ENCODE peak calls at places on chromosome 10, in ten cellular contexts. One of them, this sample, is unnamed.
A peak's percentile ranks its signal among the peaks of the same experiment; 100 is the strongest.

GRCh38 chr10:124736491-124737136 is 7.6 kb downstream of the FAM53B start:
- DNase-seq in NCI-H460: no peak
- DNase-seq in Peyer's patch: peak; percentile 88
- DNase-seq in NCI-H1092: no peak
- DNase-seq in neural progenitor cell: no peak
- DNase-seq in nephron progenitor cell: no peak
- DNase-seq in T1000: no peak
- DNase-seq in A172: peak; percentile 67
- DNase-seq in SW 1271: no peak
- DNase-seq in T-cell: no peak
- DNase-seq in this sample: no peak

GRCh38 chr10:98920807-98921206 is 314.8 kb downstream of the HPSE2 start:
- DNase-seq in NCI-H460: no peak
- DNase-seq in T1000: no peak
- DNase-seq in NCI-H1092: no peak
- DNase-seq in nephron progenitor cell: no peak
- DNase-seq in Peyer's patch: no peak
- DNase-seq in neural progenitor cell: no peak
- DNase-seq in A172: no peak
- DNase-seq in SW 1271: no peak
- DNase-seq in T-cell: no peak
- DNase-seq in this sample: no peak

GRCh38 chr10:96556003-96556402 is 30.8 kb downstream of the TM9SF3 start:
- DNase-seq in SW 1271: peak; percentile 4
- DNase-seq in nephron progenitor cell: no peak
- DNase-seq in A172: peak; percentile 10
- DNase-seq in Peyer's patch: no peak
- DNase-seq in T1000: no peak
- DNase-seq in NCI-H460: peak; percentile 6
- DNase-seq in T-cell: no peak
- DNase-seq in NCI-H1092: no peak
- DNase-seq in neural progenitor cell: peak; percentile 50
- DNase-seq in this sample: no peak

GRCh38 chr10:132001238-132001977 is 19.7 kb upstream of the BNIP3 start:
- DNase-seq in NCI-H1092: no peak
- DNase-seq in nephron progenitor cell: no peak
- DNase-seq in T-cell: no peak
- DNase-seq in NCI-H460: peak; percentile 82
- DNase-seq in SW 1271: no peak
- DNase-seq in A172: peak; percentile 76
- DNase-seq in T1000: no peak
- DNase-seq in Peyer's patch: no peak
- DNase-seq in neural progenitor cell: no peak
- DNase-seq in this sample: no peak

GRCh38 chr10:105952153-105952552 is 1212.4 kb downstream of the SORCS1 start:
- DNase-seq in SW 1271: no peak
- DNase-seq in neural progenitor cell: peak; percentile 52
- DNase-seq in T1000: no peak
- DNase-seq in nephron progenitor cell: peak; percentile 16
- DNase-seq in NCI-H460: no peak
- DNase-seq in Peyer's patch: no peak
- DNase-seq in T-cell: no peak
- DNase-seq in NCI-H1092: no peak
- DNase-seq in A172: peak; percentile 14
- DNase-seq in this sample: peak; percentile 23

GRCh38 chr10:43264987-43265798 is 1.7 kb downstream of the RASGEF1A start:
- DNase-seq in T-cell: no peak
- DNase-seq in nephron progenitor cell: no peak
- DNase-seq in A172: no peak
- DNase-seq in NCI-H1092: no peak
- DNase-seq in neural progenitor cell: no peak
- DNase-seq in SW 1271: no peak
- DNase-seq in T1000: no peak
- DNase-seq in NCI-H460: no peak
- DNase-seq in Peyer's patch: peak; percentile 43
- DNase-seq in this sample: no peak

GRCh38 chr10:78224602-78225001 is 190.9 kb downstream of the RPS24 start:
- DNase-seq in Peyer's patch: no peak
- DNase-seq in nephron progenitor cell: no peak
- DNase-seq in A172: peak; percentile 51
- DNase-seq in SW 1271: no peak
- DNase-seq in neural progenitor cell: no peak
- DNase-seq in T1000: no peak
- DNase-seq in NCI-H1092: no peak
- DNase-seq in T-cell: no peak
- DNase-seq in NCI-H460: no peak
- DNase-seq in this sample: peak; percentile 44

GRCh38 chr10:102814873-102815661 is 22.1 kb downstream of the CYP17A1 start:
- DNase-seq in T1000: no peak
- DNase-seq in T-cell: no peak
- DNase-seq in NCI-H460: no peak
- DNase-seq in nephron progenitor cell: no peak
- DNase-seq in Peyer's patch: peak; percentile 62
- DNase-seq in neural progenitor cell: no peak
- DNase-seq in NCI-H1092: no peak
- DNase-seq in SW 1271: no peak
- DNase-seq in A172: peak; percentile 60
- DNase-seq in this sample: no peak

GRCh38 chr10:71531485-71532446 is 135.0 kb downstream of the CDH23 start:
- DNase-seq in NCI-H1092: no peak
- DNase-seq in T-cell: no peak
- DNase-seq in T1000: no peak
- DNase-seq in neural progenitor cell: peak; percentile 49
- DNase-seq in nephron progenitor cell: no peak
- DNase-seq in SW 1271: no peak
- DNase-seq in A172: peak; percentile 36
- DNase-seq in NCI-H460: no peak
- DNase-seq in Peyer's patch: no peak
- DNase-seq in this sample: no peak

GRCh38 chr10:127159648-127160245 is 36.6 kb downstream of the INSYN2A start:
- DNase-seq in T-cell: no peak
- DNase-seq in Peyer's patch: no peak
- DNase-seq in T1000: no peak
- DNase-seq in nephron progenitor cell: no peak
- DNase-seq in NCI-H460: no peak
- DNase-seq in neural progenitor cell: no peak
- DNase-seq in SW 1271: no peak
- DNase-seq in A172: no peak
- DNase-seq in NCI-H1092: no peak
- DNase-seq in this sample: no peak

GRCh38 chr10:51802030-51802429 is 102.6 kb upstream of the CSTF2T start:
- DNase-seq in SW 1271: no peak
- DNase-seq in T-cell: no peak
- DNase-seq in NCI-H1092: no peak
- DNase-seq in nephron progenitor cell: no peak
- DNase-seq in neural progenitor cell: no peak
- DNase-seq in Peyer's patch: no peak
- DNase-seq in NCI-H460: no peak
- DNase-seq in A172: no peak
- DNase-seq in T1000: no peak
- DNase-seq in this sample: no peak

GRCh38 chr10:17031656-17032630 is 97.7 kb downstream of the CUBN start:
- DNase-seq in T1000: no peak
- DNase-seq in NCI-H1092: no peak
- DNase-seq in NCI-H460: no peak
- DNase-seq in T-cell: no peak
- DNase-seq in nephron progenitor cell: no peak
- DNase-seq in neural progenitor cell: peak; percentile 38
- DNase-seq in SW 1271: no peak
- DNase-seq in Peyer's patch: no peak
- DNase-seq in A172: peak; percentile 53
- DNase-seq in this sample: no peak

GRCh38 chr10:119333146-119333792 is 125.9 kb downstream of the GRK5 start:
- DNase-seq in T1000: no peak
- DNase-seq in T-cell: peak; percentile 14
- DNase-seq in NCI-H460: no peak
- DNase-seq in A172: peak; percentile 85
- DNase-seq in NCI-H1092: no peak
- DNase-seq in nephron progenitor cell: no peak
- DNase-seq in SW 1271: no peak
- DNase-seq in Peyer's patch: no peak
- DNase-seq in neural progenitor cell: no peak
- DNase-seq in this sample: no peak

GRCh38 chr10:131178956-131179355 is 132.6 kb downstream of the TCERG1L start:
- DNase-seq in T-cell: no peak
- DNase-seq in nephron progenitor cell: no peak
- DNase-seq in Peyer's patch: peak; percentile 23
- DNase-seq in T1000: no peak
- DNase-seq in SW 1271: no peak
- DNase-seq in neural progenitor cell: no peak
- DNase-seq in NCI-H460: no peak
- DNase-seq in NCI-H1092: no peak
- DNase-seq in A172: no peak
- DNase-seq in this sample: no peak

GRCh38 chr10:118922226-118922625 is 107.3 kb upstream of the NANOS1 start:
- DNase-seq in NCI-H460: no peak
- DNase-seq in nephron progenitor cell: no peak
- DNase-seq in neural progenitor cell: no peak
- DNase-seq in T1000: no peak
- DNase-seq in SW 1271: no peak
- DNase-seq in A172: peak; percentile 59
- DNase-seq in NCI-H1092: no peak
- DNase-seq in Peyer's patch: no peak
- DNase-seq in T-cell: no peak
- DNase-seq in this sample: peak; percentile 16

GRCh38 chr10:129417164-129417563 is 49.9 kb upstream of the MGMT start:
- DNase-seq in NCI-H1092: no peak
- DNase-seq in NCI-H460: no peak
- DNase-seq in T1000: no peak
- DNase-seq in SW 1271: peak; percentile 1
- DNase-seq in Peyer's patch: no peak
- DNase-seq in T-cell: no peak
- DNase-seq in A172: no peak
- DNase-seq in nephron progenitor cell: no peak
- DNase-seq in neural progenitor cell: no peak
- DNase-seq in this sample: no peak

GRCh38 chr10:71193516-71193915 is 18.9 kb upstream of the UNC5B start:
- DNase-seq in nephron progenitor cell: no peak
- DNase-seq in T1000: no peak
- DNase-seq in neural progenitor cell: no peak
- DNase-seq in SW 1271: no peak
- DNase-seq in T-cell: no peak
- DNase-seq in NCI-H460: no peak
- DNase-seq in Peyer's patch: no peak
- DNase-seq in A172: no peak
- DNase-seq in NCI-H1092: no peak
- DNase-seq in this sample: no peak

GRCh38 chr10:101397140-101397539 is 43.2 kb downstream of the BTRC start:
- DNase-seq in NCI-H460: no peak
- DNase-seq in neural progenitor cell: peak; percentile 77
- DNase-seq in Peyer's patch: no peak
- DNase-seq in NCI-H1092: no peak
- DNase-seq in nephron progenitor cell: no peak
- DNase-seq in SW 1271: peak; percentile 49
- DNase-seq in T1000: no peak
- DNase-seq in T-cell: peak; percentile 41
- DNase-seq in A172: peak; percentile 4
- DNase-seq in this sample: no peak

GRCh38 chr10:95260397-95260881 is 30.4 kb downstream of the PDLIM1 start:
- DNase-seq in Peyer's patch: no peak
- DNase-seq in neural progenitor cell: no peak
- DNase-seq in nephron progenitor cell: no peak
- DNase-seq in A172: peak; percentile 96
- DNase-seq in NCI-H1092: no peak
- DNase-seq in T-cell: no peak
- DNase-seq in T1000: peak; percentile 51
- DNase-seq in NCI-H460: no peak
- DNase-seq in SW 1271: peak; percentile 86
- DNase-seq in this sample: no peak

GRCh38 chr10:113992601-113993011 is 51.1 kb upstream of the ADRB1 start:
- DNase-seq in T-cell: no peak
- DNase-seq in Peyer's patch: no peak
- DNase-seq in NCI-H1092: no peak
- DNase-seq in SW 1271: no peak
- DNase-seq in nephron progenitor cell: no peak
- DNase-seq in neural progenitor cell: no peak
- DNase-seq in T1000: no peak
- DNase-seq in A172: peak; percentile 57
- DNase-seq in NCI-H460: no peak
- DNase-seq in this sample: no peak

GRCh38 chr10:64036306-64036930 is 515.2 kb downstream of the REEP3 start:
- DNase-seq in NCI-H460: no peak
- DNase-seq in SW 1271: no peak
- DNase-seq in T1000: no peak
- DNase-seq in nephron progenitor cell: no peak
- DNase-seq in T-cell: no peak
- DNase-seq in Peyer's patch: no peak
- DNase-seq in neural progenitor cell: no peak
- DNase-seq in NCI-H1092: no peak
- DNase-seq in A172: no peak
- DNase-seq in this sample: no peak

GRCh38 chr10:22437620-22438588 is 92.6 kb downstream of the SPAG6 start:
- DNase-seq in nephron progenitor cell: no peak
- DNase-seq in Peyer's patch: peak; percentile 69
- DNase-seq in neural progenitor cell: peak; percentile 23
- DNase-seq in T-cell: peak; percentile 25
- DNase-seq in NCI-H1092: no peak
- DNase-seq in NCI-H460: no peak
- DNase-seq in A172: no peak
- DNase-seq in T1000: no peak
- DNase-seq in SW 1271: no peak
- DNase-seq in this sample: no peak

GRCh38 chr10:103443475-103444185 is 8.5 kb downstream of the CALHM2 start:
- DNase-seq in SW 1271: no peak
- DNase-seq in T-cell: no peak
- DNase-seq in NCI-H460: no peak
- DNase-seq in A172: no peak
- DNase-seq in nephron progenitor cell: no peak
- DNase-seq in neural progenitor cell: no peak
- DNase-seq in NCI-H1092: no peak
- DNase-seq in Peyer's patch: no peak
- DNase-seq in T1000: no peak
- DNase-seq in this sample: no peak

GRCh38 chr10:4825868-4826787 is at the start of gene AKR1E2:
- DNase-seq in SW 1271: peak; percentile 84
- DNase-seq in nephron progenitor cell: peak; percentile 77
- DNase-seq in T-cell: peak; percentile 85
- DNase-seq in NCI-H460: peak; percentile 54
- DNase-seq in NCI-H1092: peak; percentile 44
- DNase-seq in A172: no peak
- DNase-seq in T1000: peak; percentile 91
- DNase-seq in Peyer's patch: peak; percentile 81
- DNase-seq in neural progenitor cell: peak; percentile 91
- DNase-seq in this sample: peak; percentile 60

GRCh38 chr10:3398825-3399646 is 226.5 kb upstream of the PITRM1 start:
- DNase-seq in A172: no peak
- DNase-seq in neural progenitor cell: no peak
- DNase-seq in T-cell: no peak
- DNase-seq in T1000: no peak
- DNase-seq in nephron progenitor cell: no peak
- DNase-seq in NCI-H1092: no peak
- DNase-seq in SW 1271: no peak
- DNase-seq in NCI-H460: no peak
- DNase-seq in Peyer's patch: no peak
- DNase-seq in this sample: no peak

GRCh38 chr10:77524300-77524711 is 113.3 kb downstream of the KCNMA1 start:
- DNase-seq in T-cell: no peak
- DNase-seq in A172: peak; percentile 81
- DNase-seq in T1000: peak; percentile 34
- DNase-seq in SW 1271: no peak
- DNase-seq in NCI-H1092: no peak
- DNase-seq in Peyer's patch: no peak
- DNase-seq in neural progenitor cell: no peak
- DNase-seq in nephron progenitor cell: no peak
- DNase-seq in NCI-H460: no peak
- DNase-seq in this sample: peak; percentile 76

GRCh38 chr10:12279281-12279680 is 70.1 kb upstream of the CAMK1D start:
- DNase-seq in nephron progenitor cell: no peak
- DNase-seq in neural progenitor cell: no peak
- DNase-seq in A172: no peak
- DNase-seq in Peyer's patch: no peak
- DNase-seq in NCI-H1092: no peak
- DNase-seq in NCI-H460: no peak
- DNase-seq in SW 1271: no peak
- DNase-seq in T-cell: no peak
- DNase-seq in T1000: no peak
- DNase-seq in this sample: peak; percentile 14

GRCh38 chr10:69895759-69896158 is 94.1 kb downstream of the COL13A1 start:
- DNase-seq in A172: peak; percentile 38
- DNase-seq in T-cell: no peak
- DNase-seq in SW 1271: no peak
- DNase-seq in neural progenitor cell: no peak
- DNase-seq in nephron progenitor cell: no peak
- DNase-seq in NCI-H1092: no peak
- DNase-seq in Peyer's patch: no peak
- DNase-seq in NCI-H460: no peak
- DNase-seq in T1000: no peak
- DNase-seq in this sample: peak; percentile 58

This sample was measured in skeletal muscle cell.